ENCODE peak calls at places on chromosome 5, in five cellular contexts. One of them, this sample, is unnamed.

GRCh38 chr5:142568271-142568995 is 117.5 kb downstream of the FGF1 start:
- DNase-seq in BJ: no peak
- DNase-seq in esophagus squamous epithelium: no peak
- DNase-seq in NT2/D1: no peak
- DNase-seq in skeletal muscle cell: peak
- DNase-seq in this sample: no peak

GRCh38 chr5:136132087-136132486 is 558 bp upstream of the SMAD5 start:
- DNase-seq in NT2/D1: no peak
- DNase-seq in esophagus squamous epithelium: no peak
- DNase-seq in BJ: no peak
- DNase-seq in skeletal muscle cell: no peak
- DNase-seq in this sample: no peak

GRCh38 chr5:164672931-164673694 is 1167.7 kb downstream of the MAT2B start:
- DNase-seq in skeletal muscle cell: no peak
- DNase-seq in NT2/D1: no peak
- DNase-seq in BJ: no peak
- DNase-seq in esophagus squamous epithelium: no peak
- DNase-seq in this sample: no peak

GRCh38 chr5:154059039-154059430 is 20.3 kb downstream of the MFAP3 start:
- DNase-seq in BJ: no peak
- DNase-seq in esophagus squamous epithelium: no peak
- DNase-seq in NT2/D1: no peak
- DNase-seq in skeletal muscle cell: no peak
- DNase-seq in this sample: no peak

GRCh38 chr5:17737087-17737486 is 102.8 kb downstream of the TAF11L14 start:
- DNase-seq in esophagus squamous epithelium: no peak
- DNase-seq in BJ: no peak
- DNase-seq in NT2/D1: no peak
- DNase-seq in skeletal muscle cell: no peak
- DNase-seq in this sample: no peak

GRCh38 chr5:159073030-159073429 is 26.7 kb downstream of the EBF1 start:
- DNase-seq in skeletal muscle cell: no peak
- DNase-seq in NT2/D1: no peak
- DNase-seq in esophagus squamous epithelium: no peak
- DNase-seq in BJ: no peak
- DNase-seq in this sample: no peak

GRCh38 chr5:179495906-179496455 is 54.4 kb upstream of the RUFY1 start:
- DNase-seq in skeletal muscle cell: no peak
- DNase-seq in BJ: no peak
- DNase-seq in NT2/D1: no peak
- DNase-seq in esophagus squamous epithelium: no peak
- DNase-seq in this sample: no peak

GRCh38 chr5:67012241-67012640 is 184.4 kb downstream of the CD180 start:
- DNase-seq in esophagus squamous epithelium: no peak
- DNase-seq in skeletal muscle cell: no peak
- DNase-seq in NT2/D1: no peak
- DNase-seq in BJ: no peak
- DNase-seq in this sample: no peak

GRCh38 chr5:103397996-103398581 is 139.5 kb downstream of the MACIR start:
- DNase-seq in BJ: peak
- DNase-seq in esophagus squamous epithelium: no peak
- DNase-seq in NT2/D1: no peak
- DNase-seq in skeletal muscle cell: no peak
- DNase-seq in this sample: no peak

GRCh38 chr5:150672237-150672883 is 11.3 kb downstream of the MYOZ3 start:
- DNase-seq in esophagus squamous epithelium: no peak
- DNase-seq in skeletal muscle cell: no peak
- DNase-seq in BJ: no peak
- DNase-seq in NT2/D1: no peak
- DNase-seq in this sample: no peak

GRCh38 chr5:178118345-178118744 is 5.0 kb downstream of the N4BP3 start:
- DNase-seq in esophagus squamous epithelium: no peak
- DNase-seq in NT2/D1: no peak
- DNase-seq in skeletal muscle cell: no peak
- DNase-seq in BJ: no peak
- DNase-seq in this sample: no peak

GRCh38 chr5:172452398-172453205 is 1.7 kb downstream of the SH3PXD2B start:
- DNase-seq in skeletal muscle cell: peak
- DNase-seq in NT2/D1: no peak
- DNase-seq in esophagus squamous epithelium: no peak
- DNase-seq in BJ: peak
- DNase-seq in this sample: no peak

GRCh38 chr5:132557425-132557805 is 638 bp downstream of the RAD50 start:
- DNase-seq in skeletal muscle cell: no peak
- DNase-seq in esophagus squamous epithelium: no peak
- DNase-seq in NT2/D1: no peak
- DNase-seq in BJ: peak
- DNase-seq in this sample: no peak

GRCh38 chr5:58122993-58123392 is 336.9 kb downstream of the PLK2 start:
- DNase-seq in esophagus squamous epithelium: no peak
- DNase-seq in NT2/D1: no peak
- DNase-seq in BJ: no peak
- DNase-seq in skeletal muscle cell: no peak
- DNase-seq in this sample: no peak

GRCh38 chr5:95669540-95669939 is 13.3 kb downstream of the SPATA9 start:
- DNase-seq in skeletal muscle cell: peak
- DNase-seq in esophagus squamous epithelium: no peak
- DNase-seq in BJ: peak
- DNase-seq in NT2/D1: no peak
- DNase-seq in this sample: no peak

GRCh38 chr5:131384616-131385214 is 120.9 kb downstream of the CDC42SE2 start:
- DNase-seq in BJ: no peak
- DNase-seq in esophagus squamous epithelium: no peak
- DNase-seq in skeletal muscle cell: no peak
- DNase-seq in NT2/D1: no peak
- DNase-seq in this sample: no peak

GRCh38 chr5:150780816-150781221 is 2.3 kb downstream of the SMIM3 start:
- DNase-seq in skeletal muscle cell: peak
- DNase-seq in NT2/D1: no peak
- DNase-seq in BJ: peak
- DNase-seq in esophagus squamous epithelium: no peak
- DNase-seq in this sample: no peak

GRCh38 chr5:65902104-65902503 is 24.3 kb upstream of the ERBIN start:
- DNase-seq in skeletal muscle cell: no peak
- DNase-seq in BJ: no peak
- DNase-seq in esophagus squamous epithelium: no peak
- DNase-seq in NT2/D1: no peak
- DNase-seq in this sample: no peak

GRCh38 chr5:91151947-91152346 is 231.2 kb downstream of the ARRDC3 start:
- DNase-seq in skeletal muscle cell: peak
- DNase-seq in BJ: no peak
- DNase-seq in NT2/D1: no peak
- DNase-seq in esophagus squamous epithelium: no peak
- DNase-seq in this sample: peak

GRCh38 chr5:56669534-56670483 is 145.5 kb upstream of the MAP3K1 start:
- DNase-seq in esophagus squamous epithelium: peak
- DNase-seq in BJ: no peak
- DNase-seq in skeletal muscle cell: no peak
- DNase-seq in NT2/D1: peak
- DNase-seq in this sample: peak

GRCh38 chr5:91318727-91319126 is 64.4 kb downstream of the ARRDC3 start:
- DNase-seq in BJ: no peak
- DNase-seq in NT2/D1: no peak
- DNase-seq in esophagus squamous epithelium: no peak
- DNase-seq in skeletal muscle cell: no peak
- DNase-seq in this sample: no peak

GRCh38 chr5:171954721-171955120 is 51.7 kb downstream of the FBXW11 start:
- DNase-seq in esophagus squamous epithelium: no peak
- DNase-seq in BJ: no peak
- DNase-seq in NT2/D1: no peak
- DNase-seq in skeletal muscle cell: no peak
- DNase-seq in this sample: no peak

GRCh38 chr5:27906911-27907590 is 868.7 kb upstream of the CDH9 start:
- DNase-seq in esophagus squamous epithelium: no peak
- DNase-seq in BJ: no peak
- DNase-seq in skeletal muscle cell: peak
- DNase-seq in NT2/D1: no peak
- DNase-seq in this sample: no peak

GRCh38 chr5:171275822-171276544 is 33.1 kb upstream of the TLX3 start:
- DNase-seq in skeletal muscle cell: no peak
- DNase-seq in esophagus squamous epithelium: no peak
- DNase-seq in NT2/D1: no peak
- DNase-seq in BJ: no peak
- DNase-seq in this sample: no peak

GRCh38 chr5:50966986-50967385 is 300.5 kb downstream of the PARP8 start:
- DNase-seq in NT2/D1: no peak
- DNase-seq in BJ: no peak
- DNase-seq in skeletal muscle cell: no peak
- DNase-seq in esophagus squamous epithelium: no peak
- DNase-seq in this sample: no peak
- H3K4me3 ChIP-seq in NT2/D1: no peak
- H3K4me3 ChIP-seq in BJ: no peak
- H3K4me3 ChIP-seq in skeletal muscle cell: no peak
- H3K4me3 ChIP-seq in esophagus squamous epithelium: peak
- H3K4me3 ChIP-seq in this sample: no peak

GRCh38 chr5:40828690-40829661 is 6.0 kb downstream of the RPL37 start:
- DNase-seq in skeletal muscle cell: no peak
- DNase-seq in NT2/D1: no peak
- DNase-seq in BJ: no peak
- DNase-seq in esophagus squamous epithelium: no peak
- DNase-seq in this sample: no peak

GRCh38 chr5:40828021-40828631 is 6.9 kb downstream of the RPL37 start:
- DNase-seq in BJ: no peak
- DNase-seq in esophagus squamous epithelium: no peak
- DNase-seq in skeletal muscle cell: no peak
- DNase-seq in NT2/D1: no peak
- DNase-seq in this sample: no peak

GRCh38 chr5:40831346-40832210 is 3.4 kb downstream of the RPL37 start:
- DNase-seq in esophagus squamous epithelium: no peak
- DNase-seq in skeletal muscle cell: no peak
- DNase-seq in BJ: no peak
- DNase-seq in NT2/D1: no peak
- DNase-seq in this sample: no peak

GRCh38 chr5:40827479-40827977 is 7.5 kb downstream of the RPL37 start:
- DNase-seq in BJ: no peak
- DNase-seq in skeletal muscle cell: no peak
- DNase-seq in esophagus squamous epithelium: no peak
- DNase-seq in NT2/D1: no peak
- DNase-seq in this sample: no peak

DNA sequence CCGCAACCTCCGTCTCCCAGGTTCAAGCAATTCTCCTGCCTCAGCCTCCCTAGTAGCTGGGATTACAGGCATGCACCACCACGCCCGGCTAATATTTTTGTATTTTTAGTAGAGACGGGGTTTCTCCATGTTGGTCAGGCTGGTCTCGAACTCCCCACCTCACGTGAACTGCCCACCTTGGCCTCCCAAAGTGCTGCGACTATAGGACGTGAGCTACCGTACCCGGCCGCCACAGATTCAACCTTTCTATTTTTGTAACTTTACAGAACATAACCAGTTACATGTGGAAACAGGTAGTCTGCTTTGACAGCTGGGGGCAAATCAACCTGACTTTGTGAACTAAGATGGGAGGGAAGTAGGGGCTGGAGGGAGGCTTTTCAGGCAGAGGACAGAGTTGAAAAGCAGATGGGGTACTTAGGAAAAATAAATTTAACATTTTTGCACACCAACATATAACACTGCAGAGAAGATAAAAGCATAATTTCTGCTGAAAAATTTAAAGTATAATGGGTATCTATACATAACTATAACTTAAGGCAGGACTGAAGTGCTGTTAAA is 5.2 kb downstream of the RPL37 start:
- DNase-seq in skeletal muscle cell: no peak
- DNase-seq in NT2/D1: no peak
- DNase-seq in BJ: no peak
- DNase-seq in esophagus squamous epithelium: no peak
- DNase-seq in this sample: no peak
- H3K4me3 ChIP-seq in skeletal muscle cell: no peak
- H3K4me3 ChIP-seq in NT2/D1: no peak
- H3K4me3 ChIP-seq in BJ: no peak
- H3K4me3 ChIP-seq in esophagus squamous epithelium: no peak
- H3K4me3 ChIP-seq in this sample: no peak

DNA sequence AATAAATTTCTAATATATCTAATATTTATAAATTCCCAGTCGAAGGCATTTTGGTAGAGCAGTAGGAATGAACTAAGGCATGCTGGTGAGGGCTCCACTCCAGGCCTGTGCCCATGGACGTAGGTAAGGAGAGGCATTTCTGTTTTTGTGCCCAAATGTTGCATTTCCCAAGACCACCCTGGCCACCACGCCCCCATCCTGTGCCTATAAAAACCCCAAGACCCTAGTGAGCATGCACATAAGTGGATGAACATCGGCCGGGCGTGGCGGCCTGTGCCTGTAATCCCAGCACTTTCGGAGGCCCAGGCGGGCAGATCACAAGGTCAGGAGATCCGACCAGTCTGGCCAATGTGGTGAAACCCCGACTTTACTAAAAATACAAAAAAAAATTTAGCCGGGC is 10.1 kb upstream of the MTMR12 start:
- DNase-seq in NT2/D1: no peak
- DNase-seq in skeletal muscle cell: no peak
- DNase-seq in esophagus squamous epithelium: no peak
- DNase-seq in BJ: no peak
- DNase-seq in this sample: no peak
- H3K4me3 ChIP-seq in NT2/D1: no peak
- H3K4me3 ChIP-seq in skeletal muscle cell: no peak
- H3K4me3 ChIP-seq in esophagus squamous epithelium: no peak
- H3K4me3 ChIP-seq in BJ: no peak
- H3K4me3 ChIP-seq in this sample: no peak

DNA sequence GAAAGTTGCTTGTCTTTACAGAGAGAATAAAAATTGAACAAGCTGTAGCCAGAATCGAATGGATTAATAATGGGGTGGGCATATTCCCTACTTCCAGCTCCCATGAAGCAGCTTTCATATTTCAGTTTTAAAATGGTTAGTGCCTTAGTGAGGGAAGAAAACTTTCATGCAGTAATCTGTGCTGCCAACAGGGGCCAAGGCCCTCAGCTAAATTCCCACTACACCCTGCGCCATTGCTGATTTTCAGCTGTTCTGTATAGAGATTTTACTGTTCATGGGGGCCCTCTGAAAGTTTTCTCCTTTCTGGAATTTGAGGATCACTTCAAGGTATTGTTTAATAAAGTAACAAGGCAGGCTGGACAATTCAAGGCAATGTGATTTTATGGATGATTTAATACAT is 58.2 kb downstream of the CAST start:
- DNase-seq in BJ: no peak
- DNase-seq in NT2/D1: no peak
- DNase-seq in esophagus squamous epithelium: no peak
- DNase-seq in skeletal muscle cell: no peak
- DNase-seq in this sample: no peak
- H3K4me3 ChIP-seq in BJ: no peak
- H3K4me3 ChIP-seq in NT2/D1: no peak
- H3K4me3 ChIP-seq in esophagus squamous epithelium: no peak
- H3K4me3 ChIP-seq in skeletal muscle cell: no peak
- H3K4me3 ChIP-seq in this sample: no peak

DNA sequence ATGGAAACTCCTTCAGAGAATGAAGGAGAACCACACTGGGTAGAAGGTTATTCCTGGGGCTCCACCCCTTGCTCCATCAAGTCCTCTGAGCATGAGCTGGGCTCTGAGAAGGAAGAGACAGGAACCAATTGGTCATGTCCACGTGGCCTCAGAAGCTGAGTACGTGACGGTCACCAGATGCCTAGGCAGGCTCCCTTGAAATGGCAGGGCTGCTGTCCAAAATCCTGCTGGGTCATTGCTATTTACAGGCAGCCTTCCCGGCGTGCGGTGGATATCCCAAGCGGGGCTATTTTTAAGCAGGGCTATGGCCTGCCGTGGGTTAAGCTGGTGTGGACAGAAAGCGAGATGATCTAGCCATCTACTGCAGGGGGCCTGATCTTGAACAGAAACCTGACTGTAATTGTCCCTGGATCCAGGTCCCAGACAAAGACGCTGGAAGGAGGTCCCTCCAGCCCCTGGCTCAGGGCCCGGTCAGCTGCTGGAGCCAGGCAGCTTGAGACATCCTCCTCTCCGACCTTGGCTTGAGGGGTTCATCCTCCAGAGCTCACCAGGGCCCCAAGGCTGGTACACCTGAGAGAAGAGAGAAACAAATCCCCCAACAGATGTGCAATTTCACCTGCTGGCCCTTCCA is 558 bp upstream of the CKMT2 start:
- DNase-seq in NT2/D1: no peak
- DNase-seq in esophagus squamous epithelium: no peak
- DNase-seq in BJ: peak
- DNase-seq in skeletal muscle cell: no peak
- DNase-seq in this sample: no peak
- H3K4me3 ChIP-seq in NT2/D1: peak
- H3K4me3 ChIP-seq in esophagus squamous epithelium: peak
- H3K4me3 ChIP-seq in BJ: no peak
- H3K4me3 ChIP-seq in skeletal muscle cell: no peak
- H3K4me3 ChIP-seq in this sample: peak